ENCODE peak calls at places on chromosomes 1 and 21, in nine cellular contexts. P is HCT116, G is uterus, L is right lobe of liver, Q is IMR-90, F is breast epithelium, W is A549, V is adrenal gland, D is testis. H is an unnamed sample.

GRCh38 chr1:158951956-158952355 is 20.6 kb downstream of the PYHIN1 start:
- DNase-seq in P (no peak), G (no peak), L (no peak), Q (no peak), F (no peak), W (no peak), V (no peak), D (no peak), H (no peak)

GRCh38 chr1:26799479-26800133 is 11.9 kb downstream of the PIGV start:
- DNase-seq in P (peak), G (peak), L (peak), Q (peak), F (peak), W (no peak), V (peak), D (peak), H (peak)

GRCh38 chr1:17765444-17766411 is 10.6 kb downstream of the ACTL8 start:
- DNase-seq in P (no peak), G (no peak), L (no peak), Q (peak), F (no peak), W (peak), V (no peak), D (no peak), H (no peak)

GRCh38 chr1:61836649-61837048 is 94.4 kb downstream of the PATJ start:
- DNase-seq in P (no peak), G (no peak), L (no peak), Q (no peak), F (no peak), W (no peak), V (peak), D (peak), H (peak)

GRCh38 chr1:77954521-77954920 is 24.4 kb downstream of the FUBP1 start:
- DNase-seq in P (no peak), G (no peak), L (no peak), Q (peak), F (no peak), W (no peak), V (no peak), D (no peak), H (no peak)

GRCh38 chr1:212950243-212951057 is at the start of gene VASH2:
- DNase-seq in P (peak), G (peak), L (peak), Q (peak), F (peak), W (peak), V (peak), D (peak), H (peak)

GRCh38 chr1:102627145-102627544 is 481.2 kb downstream of the COL11A1 start:
- DNase-seq in P (no peak), G (no peak), L (no peak), Q (no peak), F (no peak), W (no peak), V (no peak), D (no peak), H (no peak)

GRCh38 chr1:32151319-32151787 is 28.1 kb upstream of the TXLNA start:
- DNase-seq in P (no peak), G (no peak), L (no peak), Q (peak), F (no peak), W (no peak), V (no peak), D (no peak), H (no peak)

GRCh38 chr1:15038232-15039016 is 115.1 kb upstream of the TMEM51 start:
- DNase-seq in P (peak), G (no peak), L (no peak), Q (peak), F (no peak), W (peak), V (no peak), D (no peak), H (no peak)

GRCh38 chr1:93578911-93579825 is 102.5 kb downstream of the BCAR3 start:
- DNase-seq in P (no peak), G (no peak), L (no peak), Q (no peak), F (no peak), W (no peak), V (no peak), D (no peak), H (no peak)

GRCh38 chr1:6958407-6958806 is 173.2 kb downstream of the CAMTA1 start:
- DNase-seq in P (no peak), G (no peak), L (no peak), Q (peak), F (no peak), W (no peak), V (no peak), D (peak), H (no peak)

GRCh38 chr1:99004270-99005141 is at the start of gene PLPPR5:
- DNase-seq in P (no peak), G (no peak), L (peak), Q (peak), F (no peak), W (no peak), V (peak), D (peak), H (no peak)

GRCh38 chr21:45306832-45307571 is 19.3 kb upstream of the POFUT2 start:
- DNase-seq in P (no peak), G (peak), L (peak), Q (peak), F (no peak), W (no peak), V (peak), D (peak), H (peak)

GRCh38 chr1:170520601-170521000 is 11.4 kb upstream of the GORAB start:
- DNase-seq in P (no peak), G (no peak), L (no peak), Q (peak), F (no peak), W (no peak), V (no peak), D (no peak), H (no peak)

GRCh38 chr1:27856561-27857343 is 15.6 kb upstream of the THEMIS2 start:
- DNase-seq in P (no peak), G (no peak), L (no peak), Q (no peak), F (no peak), W (no peak), V (no peak), D (no peak), H (no peak)

GRCh38 chr21:42443181-42443785 is 39.6 kb downstream of the UBASH3A start:
- DNase-seq in P (no peak), G (no peak), L (no peak), Q (no peak), F (no peak), W (no peak), V (no peak), D (no peak), H (no peak)

GRCh38 chr1:82578086-82578726 is 777.5 kb downstream of the ADGRL2 start:
- DNase-seq in P (no peak), G (no peak), L (no peak), Q (no peak), F (no peak), W (no peak), V (no peak), D (no peak), H (no peak)

GRCh38 chr21:44421901-44422840 is 33.1 kb upstream of the LRRC3 start:
- DNase-seq in P (no peak), G (no peak), L (peak), Q (no peak), F (peak), W (no peak), V (peak), D (no peak), H (no peak)

GRCh38 chr21:32463367-32463766 is 50.9 kb downstream of the EVA1C start:
- DNase-seq in P (peak), G (peak), L (no peak), Q (peak), F (no peak), W (peak), V (peak), D (no peak), H (no peak)

GRCh38 chr1:240322943-240323342 is 231.3 kb downstream of the FMN2 start:
- DNase-seq in P (no peak), G (no peak), L (no peak), Q (no peak), F (no peak), W (no peak), V (no peak), D (no peak), H (no peak)

GRCh38 chr1:59978026-59978425 is 51.5 kb upstream of the CYP2J2 start:
- DNase-seq in P (no peak), G (no peak), L (no peak), Q (no peak), F (no peak), W (no peak), V (no peak), D (no peak), H (no peak)

GRCh38 chr1:37926061-37926924 is 20.6 kb downstream of the INPP5B start:
- DNase-seq in P (no peak), G (no peak), L (no peak), Q (no peak), F (no peak), W (no peak), V (no peak), D (no peak), H (no peak)

GRCh38 chr1:228073061-228073869 is 9.2 kb upstream of the ARF1 start:
- DNase-seq in P (no peak), G (no peak), L (no peak), Q (no peak), F (no peak), W (no peak), V (peak), D (no peak), H (no peak)

GRCh38 chr1:59169703-59170102 is 127.2 kb upstream of the FGGY start:
- DNase-seq in P (no peak), G (no peak), L (no peak), Q (no peak), F (no peak), W (no peak), V (peak), D (no peak), H (no peak)

GRCh38 chr21:29232601-29233541 is 65.9 kb upstream of the BACH1 start:
- DNase-seq in P (no peak), G (no peak), L (no peak), Q (peak), F (no peak), W (no peak), V (no peak), D (no peak), H (no peak)
- TF ChIP-seq POLR2A in P (no peak), G (no peak), L (no peak), Q (no peak), F (no peak), W (no peak), V (no peak), D (no peak), H (no peak)

GRCh38 chr1:235631816-235632215 is 17.8 kb downstream of the GNG4 start:
- DNase-seq in P (no peak), G (no peak), L (no peak), Q (no peak), F (no peak), W (no peak), V (no peak), D (no peak), H (no peak)
- TF ChIP-seq POLR2A in P (no peak), G (no peak), L (no peak), Q (no peak), F (no peak), W (no peak), V (no peak), D (no peak), H (no peak)

DNA sequence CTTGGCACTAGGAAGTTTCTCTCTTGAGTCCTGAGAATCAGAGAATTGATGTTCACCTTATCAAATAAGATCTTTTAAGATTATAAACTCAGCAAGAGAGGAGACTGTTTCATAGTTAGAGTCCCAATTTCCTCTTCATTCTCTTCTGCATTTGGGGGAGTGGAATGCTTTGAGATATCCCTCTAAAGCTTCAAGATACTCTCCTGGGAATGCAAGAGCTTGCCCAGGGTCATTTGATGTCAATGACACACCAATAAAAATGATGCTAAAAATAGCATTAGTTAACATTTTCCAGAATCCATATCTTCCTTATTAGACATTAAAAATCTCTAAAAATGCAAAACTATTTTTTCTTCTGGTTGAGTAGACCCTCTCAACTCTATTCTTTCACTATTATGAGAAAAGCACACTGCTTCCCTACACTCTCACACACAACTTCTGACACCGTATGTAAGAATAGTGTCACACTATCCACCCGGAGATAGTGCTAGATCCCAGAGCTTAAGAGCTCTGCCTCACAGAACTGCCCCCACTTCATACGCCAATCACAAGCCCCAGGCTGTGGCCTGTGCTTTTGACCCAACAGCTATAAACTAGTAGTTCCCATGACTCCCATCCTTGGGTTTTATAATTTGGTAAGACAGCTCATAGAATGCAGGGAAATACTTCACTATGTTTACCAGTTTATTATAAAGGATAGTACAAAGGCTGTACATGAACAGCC is 399.9 kb upstream of the RUNX1 start:
- DNase-seq in P (no peak), G (no peak), L (no peak), Q (no peak), F (no peak), W (no peak), V (no peak), D (no peak), H (no peak)
- TF ChIP-seq POLR2A in P (no peak), G (no peak), L (no peak), Q (no peak), F (no peak), W (no peak), V (no peak), D (no peak), H (no peak)

DNA sequence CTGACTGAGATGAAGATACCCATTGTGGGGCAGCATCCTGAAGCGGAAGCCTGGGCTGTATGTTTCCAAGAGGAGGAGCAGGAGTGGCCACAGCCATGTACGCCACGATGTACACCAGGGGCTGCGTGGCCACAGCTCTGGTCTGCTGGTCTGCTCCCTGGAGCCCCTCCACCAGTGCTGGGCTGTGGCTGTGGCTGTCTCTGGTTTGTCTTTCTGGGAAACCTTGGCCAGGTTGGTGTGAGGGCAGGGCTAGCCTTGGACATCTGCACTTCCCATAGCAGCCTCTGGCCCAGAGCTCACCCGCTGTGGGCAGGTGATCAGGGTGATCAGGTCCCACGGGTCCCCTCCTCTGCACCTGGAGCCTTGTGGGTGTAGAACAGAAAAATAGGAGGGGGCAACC is 2.6 kb downstream of the MIB2 start:
- DNase-seq in P (no peak), G (no peak), L (peak), Q (no peak), F (no peak), W (no peak), V (no peak), D (no peak), H (no peak)
- TF ChIP-seq POLR2A in P (no peak), G (no peak), L (no peak), Q (no peak), F (no peak), W (no peak), V (no peak), D (no peak), H (no peak)

GRCh38 chr1:67429528-67430357 is 459 bp downstream of the SERBP1 start:
- DNase-seq in P (no peak), G (peak), L (peak), Q (no peak), F (peak), W (peak), V (peak), D (peak), H (peak)
- TF ChIP-seq POLR2A in P (no peak), G (no peak), L (no peak), Q (no peak), F (no peak), W (peak), V (no peak), D (no peak), H (no peak)

DNA sequence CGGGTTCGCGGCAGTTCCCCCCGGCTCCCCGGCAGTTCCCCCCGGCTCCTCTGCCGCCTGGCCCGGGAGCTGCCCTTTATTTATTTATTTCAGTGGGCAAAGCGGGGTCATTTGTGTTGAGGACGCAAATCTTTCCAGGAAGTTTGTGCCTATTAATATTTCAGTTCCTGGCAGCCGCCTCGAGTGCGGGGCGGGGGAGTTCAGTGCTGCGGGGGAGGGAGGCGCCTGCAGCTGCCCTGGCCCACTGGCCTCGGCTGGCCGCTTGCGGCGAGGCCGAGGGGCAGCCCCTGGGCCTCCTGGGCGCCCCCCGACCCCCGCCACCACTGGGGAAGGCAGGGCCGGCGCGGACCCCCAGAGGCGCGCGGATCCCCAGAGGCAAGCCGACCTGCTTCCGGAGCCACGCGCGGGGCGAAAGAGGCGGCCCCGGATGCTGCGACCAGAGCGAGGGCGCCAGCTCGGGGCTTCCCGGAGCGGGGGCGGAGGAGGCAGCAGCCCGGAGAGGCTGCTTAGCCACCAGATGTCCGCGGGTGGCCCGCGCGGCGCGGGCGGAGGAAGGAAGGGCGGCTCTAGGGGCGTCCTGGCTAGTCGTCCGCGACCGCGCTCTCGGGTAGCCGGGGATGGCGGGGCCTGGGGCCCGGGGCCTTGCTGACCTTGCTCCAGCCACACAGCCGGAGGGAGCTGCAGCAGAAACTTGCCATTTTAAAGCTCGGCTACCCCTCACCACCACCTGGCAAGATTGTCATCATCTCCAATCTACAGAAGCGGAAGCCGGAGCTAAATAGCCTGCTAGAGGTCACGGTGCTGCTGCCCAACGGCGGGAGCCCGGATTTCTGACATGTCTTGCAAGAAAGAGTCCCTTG is 48.0 kb downstream of the H3-3A start:
- DNase-seq in P (no peak), G (peak), L (peak), Q (peak), F (peak), W (peak), V (peak), D (peak), H (no peak)
- TF ChIP-seq POLR2A in P (no peak), G (no peak), L (peak), Q (no peak), F (peak), W (no peak), V (no peak), D (no peak), H (no peak)

DNA sequence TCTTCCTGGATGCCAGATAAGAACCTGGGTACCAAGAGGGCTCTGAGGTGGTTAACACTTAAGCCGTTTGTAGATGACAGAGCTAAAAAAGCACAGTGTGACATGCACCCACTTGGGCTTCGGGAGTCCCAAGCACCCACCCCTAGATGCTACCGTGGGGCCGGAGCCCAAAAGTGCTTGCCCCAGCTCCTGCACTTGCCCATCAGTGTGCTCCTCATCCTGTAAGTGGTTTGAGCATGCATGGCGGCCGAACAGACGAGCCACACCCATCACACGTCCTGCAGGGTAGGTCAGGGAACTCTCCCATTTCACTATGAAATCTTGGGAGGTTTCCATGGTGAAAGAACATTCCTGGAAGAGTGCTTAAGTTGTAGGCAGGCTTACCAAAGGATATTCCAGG is 158.9 kb upstream of the TNR start:
- DNase-seq in P (no peak), G (no peak), L (no peak), Q (no peak), F (no peak), W (no peak), V (no peak), D (no peak), H (no peak)
- TF ChIP-seq POLR2A in P (no peak), G (no peak), L (no peak), Q (no peak), F (no peak), W (no peak), V (no peak), D (no peak), H (no peak)

GRCh38 chr1:160092366-160093068 is 5.9 kb downstream of the IGSF8 start:
- DNase-seq in P (no peak), G (no peak), L (no peak), Q (no peak), F (no peak), W (no peak), V (no peak), D (no peak), H (no peak)
- TF ChIP-seq POLR2A in P (no peak), G (no peak), L (no peak), Q (no peak), F (no peak), W (no peak), V (no peak), D (no peak), H (no peak)

H was measured in gastrocnemius medialis.